ENCODE peak calls at places on chromosomes 4 and X, in six cellular contexts. One of them, this sample, is unnamed.

GRCh38 chr4:14100349-14100748 is 472.8 kb upstream of the BOD1L1 start:
- DNase-seq in psoas muscle: no peak
- DNase-seq in body of pancreas: no peak
- DNase-seq in HCT116: no peak
- DNase-seq in mesenchymal stem cell: no peak
- DNase-seq in heart left ventricle: no peak
- DNase-seq in this sample: no peak

GRCh38 chrX:73028876-73029275 is 26.1 kb downstream of the PABPC1L2B start:
- DNase-seq in mesenchymal stem cell: no peak
- DNase-seq in heart left ventricle: no peak
- DNase-seq in body of pancreas: no peak
- DNase-seq in HCT116: no peak
- DNase-seq in psoas muscle: no peak
- DNase-seq in this sample: no peak

GRCh38 chrX:1673337-1673736 is 58.5 kb downstream of the ASMT start:
- DNase-seq in psoas muscle: no peak
- DNase-seq in body of pancreas: peak; percentile 46
- DNase-seq in heart left ventricle: no peak
- DNase-seq in HCT116: peak; percentile 46
- DNase-seq in mesenchymal stem cell: no peak
- DNase-seq in this sample: no peak

GRCh38 chr4:84499065-84499982 is at the start of gene NKX6-1:
- DNase-seq in heart left ventricle: no peak
- DNase-seq in HCT116: peak; percentile 87
- DNase-seq in psoas muscle: peak; percentile 77
- DNase-seq in mesenchymal stem cell: peak; percentile 56
- DNase-seq in body of pancreas: peak; percentile 88
- DNase-seq in this sample: peak; percentile 75

GRCh38 chr4:47287735-47288134 is 175.8 kb downstream of the COMMD8 start:
- DNase-seq in psoas muscle: no peak
- DNase-seq in HCT116: no peak
- DNase-seq in body of pancreas: no peak
- DNase-seq in heart left ventricle: no peak
- DNase-seq in mesenchymal stem cell: peak; percentile 79
- DNase-seq in this sample: no peak

GRCh38 chr4:6956087-6956433 is 46.4 kb downstream of the TBC1D14 start:
- DNase-seq in mesenchymal stem cell: no peak
- DNase-seq in body of pancreas: no peak
- DNase-seq in HCT116: no peak
- DNase-seq in heart left ventricle: no peak
- DNase-seq in psoas muscle: no peak
- DNase-seq in this sample: no peak

GRCh38 chr4:86451560-86452322 is 91.9 kb upstream of the MAPK10 start:
- DNase-seq in body of pancreas: no peak
- DNase-seq in HCT116: no peak
- DNase-seq in heart left ventricle: no peak
- DNase-seq in psoas muscle: no peak
- DNase-seq in mesenchymal stem cell: peak; percentile 34
- DNase-seq in this sample: no peak

GRCh38 chrX:150602743-150603142 is 34.3 kb downstream of the MTM1 start:
- DNase-seq in mesenchymal stem cell: no peak
- DNase-seq in heart left ventricle: no peak
- DNase-seq in psoas muscle: no peak
- DNase-seq in body of pancreas: no peak
- DNase-seq in HCT116: no peak
- DNase-seq in this sample: no peak

GRCh38 chr4:53987761-53988171 is 76.6 kb downstream of the CHIC2 start:
- DNase-seq in mesenchymal stem cell: peak; percentile 73
- DNase-seq in heart left ventricle: no peak
- DNase-seq in body of pancreas: no peak
- DNase-seq in psoas muscle: no peak
- DNase-seq in HCT116: peak; percentile 26
- DNase-seq in this sample: no peak

GRCh38 chrX:67544871-67545771 is 1.3 kb downstream of the AR start:
- DNase-seq in heart left ventricle: peak; percentile 66
- DNase-seq in mesenchymal stem cell: peak; percentile 79
- DNase-seq in body of pancreas: peak; percentile 8
- DNase-seq in HCT116: no peak
- DNase-seq in psoas muscle: peak; percentile 39
- DNase-seq in this sample: peak; percentile 57

GRCh38 chrX:51641421-51642021 is 22.8 kb upstream of the CENPVL3 start:
- DNase-seq in psoas muscle: no peak
- DNase-seq in heart left ventricle: no peak
- DNase-seq in body of pancreas: no peak
- DNase-seq in HCT116: peak; percentile 36
- DNase-seq in mesenchymal stem cell: peak; percentile 52
- DNase-seq in this sample: no peak

GRCh38 chr4:25667931-25668557 is 12.4 kb downstream of the SLC34A2 start:
- DNase-seq in heart left ventricle: no peak
- DNase-seq in psoas muscle: no peak
- DNase-seq in mesenchymal stem cell: no peak
- DNase-seq in body of pancreas: no peak
- DNase-seq in HCT116: peak; percentile 15
- DNase-seq in this sample: no peak

GRCh38 chr4:83917572-83917971 is 381.7 kb downstream of the GPAT3 start:
- DNase-seq in mesenchymal stem cell: no peak
- DNase-seq in body of pancreas: no peak
- DNase-seq in HCT116: no peak
- DNase-seq in heart left ventricle: no peak
- DNase-seq in psoas muscle: no peak
- DNase-seq in this sample: no peak

GRCh38 chrX:122777766-122778165 is 406.3 kb upstream of the GRIA3 start:
- DNase-seq in heart left ventricle: no peak
- DNase-seq in psoas muscle: no peak
- DNase-seq in HCT116: no peak
- DNase-seq in body of pancreas: no peak
- DNase-seq in mesenchymal stem cell: no peak
- DNase-seq in this sample: no peak

GRCh38 chrX:95903490-95903889 is 781.2 kb upstream of the DIAPH2 start:
- DNase-seq in mesenchymal stem cell: no peak
- DNase-seq in heart left ventricle: no peak
- DNase-seq in body of pancreas: no peak
- DNase-seq in psoas muscle: no peak
- DNase-seq in HCT116: no peak
- DNase-seq in this sample: no peak

GRCh38 chr4:158805628-158806471 is 37.0 kb downstream of the FNIP2 start:
- DNase-seq in heart left ventricle: no peak
- DNase-seq in HCT116: no peak
- DNase-seq in psoas muscle: no peak
- DNase-seq in mesenchymal stem cell: peak; percentile 79
- DNase-seq in body of pancreas: no peak
- DNase-seq in this sample: no peak

GRCh38 chr4:77240469-77241066 is 83.6 kb downstream of the CCNG2 start:
- DNase-seq in psoas muscle: peak; percentile 31
- DNase-seq in HCT116: peak; percentile 51
- DNase-seq in heart left ventricle: peak; percentile 56
- DNase-seq in body of pancreas: peak; percentile 79
- DNase-seq in mesenchymal stem cell: peak; percentile 56
- DNase-seq in this sample: peak; percentile 35

GRCh38 chr4:162586266-162586665 is 422.5 kb upstream of the FSTL5 start:
- DNase-seq in psoas muscle: no peak
- DNase-seq in mesenchymal stem cell: no peak
- DNase-seq in heart left ventricle: no peak
- DNase-seq in body of pancreas: no peak
- DNase-seq in HCT116: no peak
- DNase-seq in this sample: no peak

GRCh38 chr4:184699941-184700340 is 34.0 kb downstream of the CENPU start:
- DNase-seq in psoas muscle: no peak
- DNase-seq in heart left ventricle: no peak
- DNase-seq in HCT116: no peak
- DNase-seq in mesenchymal stem cell: no peak
- DNase-seq in body of pancreas: no peak
- DNase-seq in this sample: no peak

GRCh38 chrX:11558972-11559371 is 106.7 kb downstream of the ARHGAP6 start:
- DNase-seq in body of pancreas: no peak
- DNase-seq in mesenchymal stem cell: peak; percentile 6
- DNase-seq in heart left ventricle: no peak
- DNase-seq in HCT116: peak; percentile 15
- DNase-seq in psoas muscle: no peak
- DNase-seq in this sample: peak; percentile 38

GRCh38 chrX:150313514-150313913 is 49.6 kb upstream of the MAMLD1 start:
- DNase-seq in psoas muscle: no peak
- DNase-seq in body of pancreas: no peak
- DNase-seq in HCT116: no peak
- DNase-seq in heart left ventricle: no peak
- DNase-seq in mesenchymal stem cell: no peak
- DNase-seq in this sample: no peak

GRCh38 chr4:185998791-185999190 is 70.2 kb upstream of the TLR3 start:
- DNase-seq in heart left ventricle: no peak
- DNase-seq in HCT116: no peak
- DNase-seq in body of pancreas: no peak
- DNase-seq in psoas muscle: no peak
- DNase-seq in mesenchymal stem cell: peak; percentile 10
- DNase-seq in this sample: no peak

GRCh38 chrX:23398570-23398969 is 63.9 kb downstream of the PTCHD1 start:
- DNase-seq in body of pancreas: no peak
- DNase-seq in heart left ventricle: no peak
- DNase-seq in mesenchymal stem cell: no peak
- DNase-seq in HCT116: no peak
- DNase-seq in psoas muscle: no peak
- DNase-seq in this sample: no peak

GRCh38 chrX:70421618-70422017 is 1.5 kb upstream of the GDPD2 start:
- DNase-seq in mesenchymal stem cell: no peak
- DNase-seq in psoas muscle: no peak
- DNase-seq in heart left ventricle: no peak
- DNase-seq in body of pancreas: no peak
- DNase-seq in HCT116: no peak
- DNase-seq in this sample: no peak

GRCh38 chr4:110612631-110613269 is 10.1 kb downstream of the PITX2 start:
- DNase-seq in heart left ventricle: no peak
- DNase-seq in psoas muscle: no peak
- DNase-seq in mesenchymal stem cell: no peak
- DNase-seq in HCT116: no peak
- DNase-seq in body of pancreas: no peak
- DNase-seq in this sample: no peak

GRCh38 chr4:110610620-110610939 is 12.3 kb downstream of the PITX2 start:
- DNase-seq in mesenchymal stem cell: no peak
- DNase-seq in HCT116: no peak
- DNase-seq in heart left ventricle: no peak
- DNase-seq in body of pancreas: no peak
- DNase-seq in psoas muscle: no peak
- DNase-seq in this sample: no peak

GRCh38 chr4:110611968-110612447 is 10.9 kb downstream of the PITX2 start:
- DNase-seq in HCT116: no peak
- DNase-seq in heart left ventricle: no peak
- DNase-seq in psoas muscle: no peak
- DNase-seq in mesenchymal stem cell: peak; percentile 52
- DNase-seq in body of pancreas: no peak
- DNase-seq in this sample: no peak

GRCh38 chr4:110609044-110609750 is 13.7 kb downstream of the PITX2 start:
- DNase-seq in HCT116: no peak
- DNase-seq in psoas muscle: no peak
- DNase-seq in mesenchymal stem cell: peak; percentile 52
- DNase-seq in heart left ventricle: no peak
- DNase-seq in body of pancreas: no peak
- DNase-seq in this sample: no peak

GRCh38 chr4:110610940-110611785 is 11.7 kb downstream of the PITX2 start:
- DNase-seq in HCT116: no peak
- DNase-seq in body of pancreas: no peak
- DNase-seq in psoas muscle: no peak
- DNase-seq in mesenchymal stem cell: no peak
- DNase-seq in heart left ventricle: no peak
- DNase-seq in this sample: no peak
- H3K27ac ChIP-seq in HCT116: no peak overlapping the region
- H3K27ac ChIP-seq in body of pancreas: no peak overlapping the region
- H3K27ac ChIP-seq in psoas muscle: no peak overlapping the region
- H3K27ac ChIP-seq in mesenchymal stem cell: no peak overlapping the region
- H3K27ac ChIP-seq in heart left ventricle: no peak overlapping the region
- H3K27ac ChIP-seq in this sample: no peak overlapping the region

GRCh38 chrX:79096339-79096638 is 48.2 kb upstream of the GPR174 start:
- DNase-seq in psoas muscle: no peak
- DNase-seq in heart left ventricle: no peak
- DNase-seq in body of pancreas: no peak
- DNase-seq in HCT116: no peak
- DNase-seq in mesenchymal stem cell: no peak
- DNase-seq in this sample: no peak
- H3K4me1 ChIP-seq in psoas muscle: no peaks in the 10 kb centered on the region
- H3K4me1 ChIP-seq in heart left ventricle: no peaks in the 10 kb centered on the region
- H3K4me1 ChIP-seq in body of pancreas: no peaks in the 10 kb centered on the region
- H3K4me1 ChIP-seq in HCT116: no peaks in the 10 kb centered on the region
- H3K4me1 ChIP-seq in mesenchymal stem cell: no peaks in the 10 kb centered on the region
- H3K4me1 ChIP-seq in this sample: no peaks in the 10 kb centered on the region

GRCh38 chrX:120761810-120762209 is 113.9 kb downstream of the CT47B1 start:
- DNase-seq in mesenchymal stem cell: no peak
- DNase-seq in heart left ventricle: no peak
- DNase-seq in psoas muscle: no peak
- DNase-seq in HCT116: no peak
- DNase-seq in body of pancreas: no peak
- DNase-seq in this sample: peak; percentile 13

GRCh38 chrX:120763269-120763668 is 112.4 kb downstream of the CT47B1 start:
- DNase-seq in mesenchymal stem cell: no peak
- DNase-seq in HCT116: no peak
- DNase-seq in body of pancreas: no peak
- DNase-seq in psoas muscle: no peak
- DNase-seq in heart left ventricle: no peak
- DNase-seq in this sample: no peak

GRCh38 chrX:120755066-120755846 is 120.4 kb downstream of the CT47B1 start:
- DNase-seq in mesenchymal stem cell: no peak
- DNase-seq in heart left ventricle: no peak
- DNase-seq in HCT116: no peak
- DNase-seq in body of pancreas: peak; percentile 14
- DNase-seq in psoas muscle: no peak
- DNase-seq in this sample: no peak

DNA sequence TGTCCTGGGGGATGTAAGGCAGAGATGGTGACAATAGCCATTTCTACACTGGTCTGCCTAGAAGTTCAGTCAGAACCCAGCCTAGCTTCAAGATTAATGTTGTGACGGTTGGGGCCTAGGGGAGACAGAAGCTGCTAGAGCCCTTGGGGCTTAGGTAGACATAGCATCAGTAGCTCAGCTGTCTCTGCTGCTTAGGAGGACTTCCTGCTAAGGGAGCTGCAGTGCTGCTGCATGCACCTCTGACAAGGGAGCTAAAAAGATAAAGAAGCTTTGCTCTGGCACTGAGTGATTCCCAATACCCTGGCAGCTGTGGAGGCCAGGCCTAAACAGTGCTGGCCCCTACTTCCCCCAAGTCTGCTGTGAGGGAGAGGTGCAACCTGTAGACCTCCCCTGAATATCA is 116.0 kb downstream of the CT47B1 start:
- DNase-seq in HCT116: no peak
- DNase-seq in heart left ventricle: no peak
- DNase-seq in body of pancreas: no peak
- DNase-seq in psoas muscle: no peak
- DNase-seq in mesenchymal stem cell: no peak
- DNase-seq in this sample: no peak
- H3K9me3 ChIP-seq in HCT116: no peaks in the 10 kb centered on the region
- H3K9me3 ChIP-seq in heart left ventricle: no peaks in the 10 kb centered on the region
- H3K9me3 ChIP-seq in body of pancreas: no peaks in the 10 kb centered on the region
- H3K9me3 ChIP-seq in psoas muscle: no peaks in the 10 kb centered on the region
- H3K9me3 ChIP-seq in mesenchymal stem cell: no peaks in the 10 kb centered on the region
- H3K9me3 ChIP-seq in this sample: no peaks in the 10 kb centered on the region

DNA sequence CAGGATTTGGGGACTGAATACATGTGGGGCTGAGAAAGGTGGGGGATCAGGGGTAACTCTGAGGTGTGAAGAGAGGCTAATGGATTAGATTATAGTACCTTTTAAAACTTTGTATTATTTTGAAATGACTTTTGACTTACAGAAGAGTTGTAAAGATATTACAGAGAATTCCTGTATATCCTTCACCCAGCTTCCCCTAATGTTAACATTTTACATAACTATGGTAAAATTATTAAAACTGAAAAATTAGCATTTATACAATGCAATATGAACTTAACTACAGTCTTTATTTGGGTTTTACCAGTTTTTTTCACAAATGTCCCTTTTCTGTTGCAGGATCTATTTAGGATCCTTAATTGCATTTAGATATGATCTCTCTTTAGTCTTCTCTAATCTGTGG is 57.4 kb downstream of the TMEM164 start:
- DNase-seq in heart left ventricle: no peak
- DNase-seq in HCT116: no peak
- DNase-seq in psoas muscle: no peak
- DNase-seq in body of pancreas: no peak
- DNase-seq in mesenchymal stem cell: no peak
- DNase-seq in this sample: no peak
- H3K27ac ChIP-seq in heart left ventricle: no peak overlapping the region
- H3K27ac ChIP-seq in HCT116: no peak overlapping the region
- H3K27ac ChIP-seq in psoas muscle: peak overlapping the region; percentile 82
- H3K27ac ChIP-seq in body of pancreas: no peak overlapping the region
- H3K27ac ChIP-seq in mesenchymal stem cell: no peak overlapping the region
- H3K27ac ChIP-seq in this sample: no peak overlapping the region

This sample was measured in right cardiac atrium.